ENCODE peak calls at places on chromosomes 12 and 14, in four cellular contexts. K, F, X and U are unnamed samples.

GRCh38 chr12:32149489-32149888 is 42.8 kb downstream of the BICD1 start:
- DNase-seq in F (no peak), K (no peak), X (no peak), U (no peak)

GRCh38 chr12:68482660-68483059 is 128.0 kb upstream of the RAP1B start:
- DNase-seq in X (no peak), F (no peak), K (no peak), U (no peak)

GRCh38 chr12:88172844-88173407 is 30.8 kb downstream of the TMTC3 start:
- DNase-seq in F (no peak), X (peak), K (no peak), U (peak)

GRCh38 chr14:61187642-61187905 is 93.6 kb downstream of the TMEM30B start:
- DNase-seq in K (no peak), F (no peak), X (no peak), U (no peak)

GRCh38 chr12:48744251-48745008 is 27.9 kb upstream of the CCNT1 start:
- DNase-seq in X (peak), F (no peak), K (no peak), U (no peak)

GRCh38 chr14:22531451-22532344 is 57.3 kb downstream of the DAD1 start:
- DNase-seq in F (no peak), X (no peak), K (no peak), U (no peak)

GRCh38 chr12:2051700-2052625 is 824 bp upstream of the CACNA1C start:
- DNase-seq in F (no peak), X (peak), K (no peak), U (no peak)

GRCh38 chr14:73937012-73937411 is 12.9 kb downstream of the FAM161B start:
- DNase-seq in F (no peak), K (no peak), X (no peak), U (no peak)

GRCh38 chr14:101367421-101368261 is 193.7 kb upstream of the DIO3 start:
- DNase-seq in F (no peak), X (no peak), K (no peak), U (no peak)

GRCh38 chr14:103530390-103530789 is 1.4 kb downstream of the TRMT61A start:
- DNase-seq in X (no peak), F (no peak), K (no peak), U (no peak)

GRCh38 chr14:73173092-73173735 is 36.9 kb downstream of the PSEN1 start:
- DNase-seq in K (peak), X (peak), F (no peak), U (no peak)

GRCh38 chr14:62213516-62213915 is 451.3 kb downstream of the SNAPC1 start:
- DNase-seq in F (no peak), K (no peak), X (peak), U (peak)

GRCh38 chr12:132953163-132953425 is 3.0 kb downstream of the ZNF605 start:
- DNase-seq in K (no peak), F (no peak), X (no peak), U (no peak)

GRCh38 chr12:6698352-6699046 is 2.1 kb downstream of the PIANP start:
- DNase-seq in K (no peak), F (no peak), X (no peak), U (no peak)

GRCh38 chr12:113361574-113362370 is 3.4 kb downstream of the PLBD2 start:
- DNase-seq in X (no peak), K (no peak), F (no peak), U (no peak)